ENCODE peak calls at places on chromosomes 3 and 15, in four cellular contexts. W, F, J and T are unnamed samples.

GRCh38 chr15:29452881-29453731 is 183.5 kb upstream of the NSMCE3 start:
- DNase-seq in W (no peak), F (no peak), J (no peak), T (peak)

GRCh38 chr3:147773236-147773635 is 364.1 kb downstream of the ZIC1 start:
- DNase-seq in W (no peak), F (no peak), J (no peak), T (no peak)

GRCh38 chr3:66492672-66493071 is 8.2 kb downstream of the LRIG1 start:
- DNase-seq in W (no peak), F (no peak), J (no peak), T (peak)

GRCh38 chr15:25620466-25620865 is 181.6 kb upstream of the UBE3A start:
- DNase-seq in W (no peak), F (no peak), J (no peak), T (no peak)

GRCh38 chr15:29787767-29788166 is 34.5 kb downstream of the TJP1 start:
- DNase-seq in W (no peak), F (no peak), J (no peak), T (no peak)

GRCh38 chr3:62101488-62101887 is 271.9 kb downstream of the FEZF2 start:
- DNase-seq in W (no peak), F (no peak), J (no peak), T (no peak)

GRCh38 chr15:29533667-29534066 is 264.0 kb upstream of the NSMCE3 start:
- DNase-seq in W (no peak), F (no peak), J (no peak), T (peak)

GRCh38 chr3:104549099-104549714 is 817.5 kb upstream of the ALCAM start:
- DNase-seq in W (no peak), F (no peak), J (no peak), T (no peak)

GRCh38 chr3:122642935-122643334 is 37.7 kb upstream of the PARP14 start:
- DNase-seq in W (no peak), F (no peak), J (no peak), T (no peak)

GRCh38 chr3:101836907-101837598 is 12.3 kb upstream of the NFKBIZ start:
- DNase-seq in W (no peak), F (no peak), J (no peak), T (peak)

GRCh38 chr3:155449613-155450267 is 156.3 kb upstream of the STRIT1 start:
- DNase-seq in W (no peak), F (no peak), J (no peak), T (no peak)

GRCh38 chr3:183554377-183554776 is 1.1 kb downstream of the KLHL6 start:
- DNase-seq in W (no peak), F (no peak), J (no peak), T (peak)

GRCh38 chr3:69294014-69294771 is 91.7 kb downstream of the FRMD4B start:
- DNase-seq in W (no peak), F (no peak), J (no peak), T (no peak)

GRCh38 chr3:72310028-72310987 is 525.4 kb upstream of the PROK2 start:
- DNase-seq in W (peak), F (no peak), J (no peak), T (peak)

GRCh38 chr3:180990494-180990893 is 958 bp upstream of the DNAJC19 start:
- DNase-seq in W (no peak), F (no peak), J (no peak), T (no peak)

GRCh38 chr3:53649816-53650215 is 155.4 kb downstream of the CACNA1D start:
- DNase-seq in W (no peak), F (no peak), J (no peak), T (no peak)

GRCh38 chr3:31710123-31710841 is 177.6 kb downstream of the STT3B start:
- DNase-seq in W (no peak), F (no peak), J (no peak), T (no peak)

GRCh38 chr3:156691920-156692319 is 17.5 kb downstream of the TIPARP start:
- DNase-seq in W (no peak), F (no peak), J (no peak), T (peak)

GRCh38 chr3:46935168-46935858 is 41.2 kb downstream of the CCDC12 start:
- DNase-seq in W (no peak), F (peak), J (peak), T (peak)